ENCODE peak calls at places on chromosomes 16 and 17, in four cellular contexts. One of them, this sample, is unnamed.

GRCh38 chr17:73613947-73614655 is 30.1 kb downstream of the SDK2 start:
- DNase-seq in left ventricle myocardium inferior: no peak
- DNase-seq in left lung: no peak
- DNase-seq in testis: no peak
- DNase-seq in this sample: no peak

GRCh38 chr16:24993722-24994686 is 21.2 kb downstream of the ARHGAP17 start:
- DNase-seq in testis: no peak
- DNase-seq in left ventricle myocardium inferior: no peak
- DNase-seq in left lung: no peak
- DNase-seq in this sample: peak; percentile 91

GRCh38 chr16:2035431-2036199 is 8.9 kb downstream of the NHERF2 start:
- DNase-seq in testis: peak; percentile 62
- DNase-seq in left lung: peak; percentile 89
- DNase-seq in left ventricle myocardium inferior: peak; percentile 79
- DNase-seq in this sample: peak; percentile 81

GRCh38 chr17:3814361-3814760 is 13.4 kb upstream of the ITGAE start:
- DNase-seq in left ventricle myocardium inferior: no peak
- DNase-seq in testis: no peak
- DNase-seq in left lung: no peak
- DNase-seq in this sample: no peak

GRCh38 chr16:15610369-15610871 is 32.5 kb downstream of the MARF1 start:
- DNase-seq in left lung: no peak
- DNase-seq in left ventricle myocardium inferior: no peak
- DNase-seq in testis: no peak
- DNase-seq in this sample: peak; percentile 47

GRCh38 chr17:3935140-3935542 is 18.9 kb upstream of the P2RX1 start:
- DNase-seq in left lung: peak; percentile 89
- DNase-seq in testis: peak; percentile 86
- DNase-seq in left ventricle myocardium inferior: peak; percentile 68
- DNase-seq in this sample: peak; percentile 71

GRCh38 chr17:48333034-48333491 is 97.0 kb downstream of the SKAP1 start:
- DNase-seq in left ventricle myocardium inferior: no peak
- DNase-seq in left lung: no peak
- DNase-seq in testis: no peak
- DNase-seq in this sample: no peak

GRCh38 chr17:4635823-4636375 is 5.6 kb downstream of the ALOX15 start:
- DNase-seq in left ventricle myocardium inferior: no peak
- DNase-seq in testis: no peak
- DNase-seq in left lung: no peak
- DNase-seq in this sample: no peak

GRCh38 chr16:19294156-19294649 is 8.7 kb downstream of the CLEC19A start:
- DNase-seq in left lung: no peak
- DNase-seq in left ventricle myocardium inferior: peak; percentile 46
- DNase-seq in testis: peak; percentile 58
- DNase-seq in this sample: no peak

GRCh38 chr16:24754543-24754942 is 25.1 kb downstream of the TNRC6A start:
- DNase-seq in testis: no peak
- DNase-seq in left ventricle myocardium inferior: no peak
- DNase-seq in left lung: no peak
- DNase-seq in this sample: no peak

GRCh38 chr17:61250335-61250890 is 149.2 kb upstream of the TBX2 start:
- DNase-seq in testis: no peak
- DNase-seq in left lung: no peak
- DNase-seq in left ventricle myocardium inferior: no peak
- DNase-seq in this sample: peak; percentile 75

GRCh38 chr17:61253937-61254677 is 145.5 kb upstream of the TBX2 start:
- DNase-seq in testis: no peak
- DNase-seq in left ventricle myocardium inferior: no peak
- DNase-seq in left lung: no peak
- DNase-seq in this sample: no peak

GRCh38 chr17:61253293-61253801 is 146.3 kb upstream of the TBX2 start:
- DNase-seq in left lung: no peak
- DNase-seq in left ventricle myocardium inferior: peak; percentile 49
- DNase-seq in testis: peak; percentile 76
- DNase-seq in this sample: no peak

GRCh38 chr17:61249649-61250301 is 149.9 kb upstream of the TBX2 start:
- DNase-seq in left lung: no peak
- DNase-seq in testis: no peak
- DNase-seq in left ventricle myocardium inferior: no peak
- DNase-seq in this sample: no peak

DNA sequence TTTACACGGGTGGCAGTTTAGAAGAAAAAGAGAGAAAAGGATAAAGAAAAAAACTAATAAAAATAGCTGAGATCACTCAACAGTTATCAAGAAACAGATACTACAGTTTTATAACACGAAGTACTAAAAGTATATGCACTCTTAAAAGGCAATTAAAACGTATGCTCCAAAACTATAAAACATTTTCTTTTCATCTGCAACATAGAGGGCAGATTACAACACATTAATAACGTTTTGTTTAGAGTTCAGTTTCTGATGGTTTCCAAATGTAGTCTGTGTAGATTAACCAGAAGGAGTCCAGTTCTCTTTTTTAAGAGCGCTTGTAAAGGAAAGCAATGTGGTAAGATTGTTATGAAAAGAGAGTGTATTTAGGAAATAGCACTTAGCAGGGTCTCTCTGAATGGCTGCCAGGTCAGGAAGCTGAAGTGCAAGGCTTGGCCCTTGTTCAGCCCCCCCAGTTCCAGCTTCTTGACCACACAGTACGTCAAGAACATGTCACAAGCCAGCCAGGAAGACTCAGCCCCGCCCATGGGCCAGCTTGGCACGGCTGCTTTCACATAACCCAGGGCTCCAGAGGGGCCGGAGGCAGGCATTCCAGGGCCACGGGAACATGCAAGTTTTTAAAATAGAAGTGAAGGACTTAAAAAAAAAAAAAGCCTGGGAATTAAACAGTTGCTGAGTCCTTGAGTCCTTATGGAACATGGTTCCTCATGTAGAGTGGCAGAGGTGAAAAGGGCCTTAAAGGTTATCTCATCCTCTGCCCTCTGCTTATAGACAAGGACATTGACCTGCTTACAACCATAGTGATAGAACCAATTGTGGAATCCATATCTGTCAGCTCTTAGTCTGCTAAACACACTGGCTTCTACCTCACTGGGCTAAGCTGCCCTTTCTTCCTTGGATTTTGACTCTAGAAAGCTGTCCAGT is 147.4 kb upstream of the TBX2 start:
- DNase-seq in left lung: peak; percentile 92
- DNase-seq in left ventricle myocardium inferior: peak; percentile 91
- DNase-seq in testis: peak; percentile 88
- DNase-seq in this sample: peak; percentile 99
- H3K27ac ChIP-seq in left lung: peak overlapping the region; percentile 50
- H3K27ac ChIP-seq in left ventricle myocardium inferior: peak overlapping the region; percentile 78
- H3K27ac ChIP-seq in testis: peak overlapping the region; percentile 26
- H3K27ac ChIP-seq in this sample: peak overlapping the region; percentile 96

GRCh38 chr17:69723741-69724140 is 309.2 kb downstream of the MAP2K6 start:
- DNase-seq in testis: no peak
- DNase-seq in left ventricle myocardium inferior: no peak
- DNase-seq in left lung: no peak
- DNase-seq in this sample: no peak
- TF ChIP-seq CTCF in testis: no peak
- TF ChIP-seq CTCF in left ventricle myocardium inferior: no peak
- TF ChIP-seq CTCF in left lung: no peak
- TF ChIP-seq CTCF in this sample: peak; percentile 47

GRCh38 chr17:1398028-1398427 is 2.0 kb downstream of the YWHAE start:
- DNase-seq in testis: peak; percentile 48
- DNase-seq in left lung: no peak
- DNase-seq in left ventricle myocardium inferior: no peak
- DNase-seq in this sample: no peak
- H3K4me3 ChIP-seq in testis: peak overlapping the region; percentile 99
- H3K4me3 ChIP-seq in left lung: peak overlapping the region; percentile 87
- H3K4me3 ChIP-seq in left ventricle myocardium inferior: peak overlapping the region; percentile 95
- H3K4me3 ChIP-seq in this sample: peak overlapping the region; percentile 93

DNA sequence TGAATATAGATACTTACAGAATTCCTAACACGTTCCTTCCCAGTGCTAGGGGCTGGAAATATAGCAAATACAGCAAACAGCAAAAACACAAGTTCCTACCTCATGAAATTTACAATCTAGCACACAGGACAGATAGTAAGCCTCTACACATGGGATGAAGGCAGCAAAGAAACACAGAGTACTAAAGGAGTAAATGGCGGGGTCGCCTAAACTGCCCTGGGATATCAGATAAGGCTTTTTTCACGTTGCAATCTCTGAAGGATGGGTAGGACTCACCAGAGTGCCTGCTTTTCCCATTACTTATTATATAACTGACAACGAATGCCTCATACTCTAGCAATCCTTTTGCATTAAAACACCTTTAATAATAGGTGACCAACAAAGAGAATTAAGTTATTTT is 19.8 kb downstream of the CEP112 start:
- DNase-seq in left ventricle myocardium inferior: no peak
- DNase-seq in testis: no peak
- DNase-seq in left lung: no peak
- DNase-seq in this sample: no peak
- H3K27ac ChIP-seq in left ventricle myocardium inferior: peak overlapping the region; percentile 68
- H3K27ac ChIP-seq in testis: no peak overlapping the region
- H3K27ac ChIP-seq in left lung: no peak overlapping the region
- H3K27ac ChIP-seq in this sample: no peak overlapping the region

GRCh38 chr17:75898065-75898464 is 1.3 kb upstream of the TRIM65 start:
- DNase-seq in left ventricle myocardium inferior: no peak
- DNase-seq in left lung: peak; percentile 66
- DNase-seq in testis: no peak
- DNase-seq in this sample: no peak

GRCh38 chr17:75898791-75899190 is 2.0 kb upstream of the TRIM65 start:
- DNase-seq in left lung: peak; percentile 58
- DNase-seq in left ventricle myocardium inferior: no peak
- DNase-seq in testis: no peak
- DNase-seq in this sample: no peak

GRCh38 chr17:75897076-75898019 is 597 bp upstream of the TRIM65 start:
- DNase-seq in testis: no peak
- DNase-seq in left lung: peak; percentile 37
- DNase-seq in left ventricle myocardium inferior: no peak
- DNase-seq in this sample: no peak

GRCh38 chr17:75894049-75894742 is 2.6 kb downstream of the TRIM65 start:
- DNase-seq in left lung: no peak
- DNase-seq in left ventricle myocardium inferior: no peak
- DNase-seq in testis: no peak
- DNase-seq in this sample: no peak

GRCh38 chr17:75896360-75897075 is at the start of gene TRIM65:
- DNase-seq in left lung: peak; percentile 96
- DNase-seq in testis: peak; percentile 81
- DNase-seq in left ventricle myocardium inferior: peak; percentile 90
- DNase-seq in this sample: peak; percentile 56
- TF ChIP-seq CTCF in left lung: peak; percentile 20
- TF ChIP-seq CTCF in testis: peak; percentile 16
- TF ChIP-seq CTCF in left ventricle myocardium inferior: peak; percentile 62
- TF ChIP-seq CTCF in this sample: peak; percentile 37

GRCh38 chr16:21626659-21627277 is 25.6 kb downstream of the IGSF6 start:
- DNase-seq in left ventricle myocardium inferior: no peak
- DNase-seq in left lung: no peak
- DNase-seq in testis: no peak
- DNase-seq in this sample: peak; percentile 84
- H3K4me3 ChIP-seq in left ventricle myocardium inferior: no peak overlapping the region
- H3K4me3 ChIP-seq in left lung: no peak overlapping the region
- H3K4me3 ChIP-seq in testis: no peak overlapping the region
- H3K4me3 ChIP-seq in this sample: no peak overlapping the region